ENCODE peak calls at places on chromosomes 13 and 19, in six cellular contexts. T is tibial nerve, Y is SK-N-SH, X is stomach, N is suprapubic skin, C is A549. D is an unnamed sample. For H3K4me1, the result is how much of the 10 kb centered on the place peaks cover.

GRCh38 chr13:23634897-23635296 is 64.7 kb downstream of the TNFRSF19 start:
- DNase-seq in T (no peak), N (no peak), C (no peak), X (no peak), Y (no peak), D (no peak)

GRCh38 chr13:45299194-45299593 is 41.8 kb downstream of the TPT1 start:
- DNase-seq in X (no peak), Y (no peak), N (no peak), C (no peak), T (no peak), D (no peak)

GRCh38 chr13:24746618-24747247 is 17.2 kb upstream of the RNF17 start:
- DNase-seq in Y (no peak), C (peak), X (no peak), N (no peak), T (no peak), D (no peak)

GRCh38 chr19:34482380-34483250 is 1.1 kb downstream of the WTIP start:
- DNase-seq in T (no peak), Y (peak), X (no peak), N (no peak), C (peak), D (no peak)

GRCh38 chr13:21069561-21070004 is 8.2 kb upstream of the LATS2 start:
- DNase-seq in T (no peak), X (no peak), N (no peak), Y (no peak), C (peak), D (peak)

GRCh38 chr13:29905845-29906244 is 55.4 kb upstream of the UBL3 start:
- DNase-seq in N (no peak), C (no peak), X (peak), T (no peak), Y (no peak), D (no peak)

GRCh38 chr19:36120092-36120983 is 5.1 kb downstream of the TBCB start:
- DNase-seq in C (no peak), N (no peak), T (no peak), Y (peak), X (no peak), D (no peak)

GRCh38 chr13:23703241-23703640 is 133.0 kb downstream of the TNFRSF19 start:
- DNase-seq in N (no peak), X (no peak), C (no peak), T (no peak), Y (no peak), D (no peak)

GRCh38 chr13:79548886-79549285 is 67.9 kb downstream of the NDFIP2 start:
- DNase-seq in N (no peak), X (no peak), Y (peak), C (no peak), T (no peak), D (no peak)

GRCh38 chr13:105915451-105915850 is 620.0 kb downstream of the EFNB2 start:
- DNase-seq in Y (no peak), X (no peak), N (no peak), C (no peak), T (no peak), D (no peak)

GRCh38 chr19:58407658-58408151 is 744 bp upstream of the ZNF584 start:
- DNase-seq in N (no peak), C (no peak), Y (no peak), T (no peak), X (no peak), D (no peak)

GRCh38 chr19:48218964-48219363 is 36.7 kb downstream of the CARD8 start:
- DNase-seq in Y (no peak), C (no peak), T (no peak), X (no peak), N (no peak), D (no peak)

GRCh38 chr13:85283408-85283807 is 515.8 kb downstream of the SLITRK6 start:
- DNase-seq in Y (no peak), X (no peak), N (no peak), C (no peak), T (no peak), D (no peak)

GRCh38 chr13:42409061-42409460 is 137.1 kb downstream of the AKAP11 start:
- DNase-seq in N (no peak), T (no peak), Y (no peak), X (no peak), C (no peak), D (no peak)

GRCh38 chr19:11387154-11388034 is 3.3 kb upstream of the EPOR start:
- DNase-seq in Y (no peak), C (no peak), N (no peak), X (no peak), T (no peak), D (no peak)

GRCh38 chr19:4456566-4456842 is 1.1 kb downstream of the UBXN6 start:
- DNase-seq in T (no peak), X (no peak), Y (peak), N (no peak), C (no peak), D (peak)

GRCh38 chr19:14817052-14817451 is 17.9 kb downstream of the OR7A5 start:
- DNase-seq in Y (no peak), C (no peak), X (no peak), N (no peak), T (no peak), D (no peak)

GRCh38 chr13:64819081-64819480 is 2411.1 kb downstream of the PCDH9 start:
- DNase-seq in X (no peak), Y (no peak), T (no peak), C (no peak), N (no peak), D (no peak)

GRCh38 chr19:33177417-33177976 is 16.6 kb upstream of the LRP3 start:
- DNase-seq in X (no peak), Y (peak), N (no peak), C (peak), T (no peak), D (peak)

GRCh38 chr13:111547726-111548273 is 227.4 kb downstream of the TEX29 start:
- DNase-seq in N (no peak), C (no peak), T (no peak), X (no peak), Y (no peak), D (no peak)

GRCh38 chr19:31253816-31254551 is 95.3 kb downstream of the TSHZ3 start:
- DNase-seq in T (no peak), C (no peak), N (no peak), X (no peak), Y (no peak), D (no peak)

GRCh38 chr19:29672933-29673336 is 7.7 kb downstream of the PLEKHF1 start:
- DNase-seq in N (no peak), T (no peak), C (no peak), X (peak), Y (no peak), D (peak)

GRCh38 chr19:29673451-29674371 is 8.4 kb downstream of the PLEKHF1 start:
- DNase-seq in C (no peak), Y (no peak), T (no peak), N (no peak), X (no peak), D (peak)

GRCh38 chr19:29672319-29672932 is 7.2 kb downstream of the PLEKHF1 start:
- DNase-seq in T (no peak), Y (no peak), N (no peak), C (no peak), X (no peak), D (peak)

GRCh38 chr19:29670255-29670654 is 5.0 kb downstream of the PLEKHF1 start:
- DNase-seq in Y (no peak), N (no peak), T (no peak), X (no peak), C (no peak), D (no peak)

DNA sequence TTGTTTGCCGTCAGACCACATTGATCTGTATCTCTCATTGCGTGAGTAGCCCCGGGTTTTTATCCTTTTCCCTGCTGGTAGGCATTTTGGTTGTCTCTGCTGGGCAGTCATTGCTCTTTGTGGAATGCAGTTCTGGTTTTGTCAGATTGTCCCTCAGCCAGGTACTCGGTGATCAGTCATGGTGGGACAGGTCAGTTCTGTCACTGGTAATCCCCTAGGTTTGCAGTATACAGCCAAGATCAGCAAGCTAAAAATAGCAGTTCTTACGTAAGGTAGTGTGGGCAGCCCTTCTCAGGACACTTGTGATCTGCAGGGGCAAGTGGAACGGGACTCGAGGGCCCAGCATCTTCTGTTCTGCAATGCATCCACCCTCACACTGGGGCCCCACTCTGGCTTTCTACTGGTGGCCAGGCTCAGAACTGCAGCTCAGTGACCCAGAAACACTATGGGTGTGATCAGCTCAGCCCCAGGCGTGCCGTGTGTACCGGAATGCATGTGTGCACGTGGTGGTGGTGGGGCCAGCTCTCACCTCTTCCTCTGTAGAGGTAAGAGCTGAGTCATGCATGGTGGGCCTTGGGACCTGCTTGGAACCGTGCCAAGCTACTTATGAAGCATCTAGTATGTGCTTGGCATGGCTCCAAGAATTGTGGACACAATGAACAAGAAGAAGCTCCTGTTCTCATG is 6.3 kb downstream of the PLEKHF1 start:
- DNase-seq in T (no peak), Y (no peak), N (no peak), X (peak), C (no peak), D (peak)
- TF ChIP-seq CTCF in T (peak), Y (no peak), N (peak), X (no peak), C (no peak), D (no peak)

GRCh38 chr19:49929121-49929610 is at the start of the genes ATF5 and NUP62:
- DNase-seq in T (peak), C (peak), X (peak), Y (peak), N (peak), D (peak)

GRCh38 chr19:49931293-49932040 is 2.2 kb upstream of the NUP62 start:
- DNase-seq in X (no peak), T (no peak), C (no peak), N (no peak), Y (no peak), D (no peak)

GRCh38 chr19:49930483-49931011 is 1.2 kb upstream of the NUP62 start:
- DNase-seq in X (no peak), C (no peak), Y (no peak), N (no peak), T (no peak), D (no peak)

GRCh38 chr19:49927526-49928264 is 1.3 kb upstream of the ATF5 start:
- DNase-seq in N (no peak), C (no peak), X (no peak), T (no peak), Y (no peak), D (no peak)

GRCh38 chr19:49929611-49930482 is 543 bp upstream of the NUP62 start:
- DNase-seq in T (peak), N (peak), Y (peak), C (peak), X (peak), D (peak)
- TF ChIP-seq EP300 in T (peak), N (no peak), Y (no peak), C (no peak), X (no peak), D (no peak)

DNA sequence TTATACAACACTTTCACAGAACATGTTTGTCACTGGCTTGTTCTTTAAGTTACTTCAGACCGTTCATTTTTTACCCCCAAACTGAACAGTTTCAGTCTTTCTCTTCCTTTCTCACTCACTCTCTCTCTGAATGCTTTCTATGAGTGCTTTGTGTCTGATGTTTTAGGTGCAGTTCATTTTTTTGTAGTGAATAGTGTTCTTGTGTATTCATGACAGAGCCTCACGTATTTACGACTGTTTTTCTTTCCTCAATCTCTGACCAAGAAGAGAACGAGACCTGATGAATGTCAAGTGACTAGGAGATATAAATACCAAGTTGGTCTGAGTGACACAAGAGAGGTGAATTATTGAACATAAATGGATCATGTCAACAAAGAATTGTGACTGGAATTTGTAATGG is 1525.0 kb upstream of the MIR17HG start:
- DNase-seq in N (no peak), X (no peak), T (no peak), Y (no peak), C (no peak), D (no peak)
- H3K4me1 ChIP-seq in N (under half), X (under half), T (under half), Y (under half), C (under half), D (under half)

DNA sequence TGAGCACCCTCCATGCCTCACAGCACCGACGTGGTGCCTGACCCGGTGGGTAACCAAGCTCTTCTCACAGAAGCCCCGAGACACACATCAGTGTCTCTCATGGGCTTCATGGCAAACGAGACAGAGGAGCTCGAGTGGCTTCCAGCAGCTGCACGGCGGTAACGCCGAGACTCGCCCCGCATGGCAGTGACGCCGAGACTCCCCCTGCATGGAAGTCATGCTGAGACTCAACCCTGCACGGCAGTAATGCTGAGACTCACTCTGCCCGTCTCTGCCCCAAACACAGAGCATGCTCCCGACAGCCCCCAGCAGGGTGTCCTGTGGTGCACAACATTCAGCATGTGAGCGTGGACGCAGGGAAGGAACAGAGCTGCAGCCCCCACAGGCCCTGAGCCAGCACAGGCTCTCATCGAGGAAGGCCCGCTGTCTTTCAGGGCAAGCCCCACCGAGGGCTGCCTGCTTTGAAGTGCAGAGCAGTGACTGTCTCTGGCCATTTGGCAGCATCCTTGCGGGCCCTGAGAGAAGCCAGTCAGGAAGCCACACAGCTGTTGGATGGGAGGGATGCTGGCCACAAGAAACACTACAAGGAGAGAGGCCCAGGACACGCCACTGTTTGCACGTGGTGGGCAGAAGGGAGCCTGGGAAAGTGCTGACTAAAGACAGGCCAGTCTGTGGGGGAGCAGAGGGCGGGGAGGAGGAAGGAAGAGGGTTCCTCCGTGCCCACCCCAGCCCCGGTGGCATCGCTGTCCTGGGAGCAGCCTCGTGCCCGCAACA is 9.5 kb downstream of the GAS6 start:
- DNase-seq in N (peak), Y (no peak), T (no peak), C (no peak), X (no peak), D (no peak)
- TF ChIP-seq CTCF in N (no peak), Y (no peak), T (no peak), C (no peak), X (no peak), D (no peak)

GRCh38 chr19:38892841-38893240 is 6.6 kb downstream of the SIRT2 start:
- DNase-seq in T (no peak), X (no peak), Y (no peak), C (no peak), N (no peak), D (no peak)
- TF ChIP-seq EP300 in T (no peak), X (no peak), Y (no peak), C (no peak), N (no peak), D (no peak)

DNA sequence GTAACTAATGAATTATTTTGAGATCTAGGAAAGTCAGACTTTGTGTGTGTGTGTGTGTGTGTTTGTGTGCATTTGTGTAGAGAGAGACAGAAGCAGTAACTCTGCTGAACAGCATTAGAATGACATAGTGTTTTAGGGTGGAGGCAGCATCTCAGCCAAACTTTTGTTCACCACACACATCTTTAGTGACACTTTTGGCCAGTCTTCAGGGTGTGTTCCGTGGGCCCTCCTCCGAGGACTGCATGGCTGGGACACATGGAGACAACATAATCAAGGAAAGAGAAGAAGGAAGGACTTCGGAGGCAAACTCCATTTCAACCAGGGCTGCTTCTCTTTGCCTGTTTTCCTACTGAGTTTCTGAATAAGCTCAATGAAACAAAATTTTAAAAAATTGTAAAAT is 205.1 kb downstream of the LHFPL6 start:
- DNase-seq in X (no peak), N (no peak), Y (no peak), C (no peak), T (no peak), D (peak)
- H3K4me1 ChIP-seq in X (under half), N (under half), Y (under half), C (under half), T (under half), D (under half)

DNA sequence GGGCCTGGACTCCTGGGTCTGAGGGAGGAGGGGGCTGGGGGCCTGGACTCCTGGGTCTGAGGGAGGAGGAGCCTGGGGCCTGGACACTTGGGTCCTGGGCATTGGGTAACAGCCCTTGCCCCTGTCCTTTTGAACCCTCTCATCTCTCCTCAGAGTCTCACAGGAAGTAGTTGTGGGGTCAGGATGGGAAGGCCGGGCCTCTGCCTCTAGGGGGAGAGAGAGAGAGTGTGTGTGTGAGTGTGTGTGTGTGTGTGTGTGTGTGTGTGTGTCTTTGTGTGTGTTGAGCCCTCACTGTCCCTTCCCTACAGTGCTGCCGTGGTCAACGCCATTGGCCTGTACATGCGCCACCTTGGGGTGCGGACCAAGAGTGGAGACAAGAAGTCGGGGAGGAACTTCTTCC is 10.9 kb downstream of the ARHGEF1 start:
- DNase-seq in T (no peak), C (no peak), N (no peak), X (no peak), Y (no peak), D (no peak)
- TF ChIP-seq CTCF in T (no peak), C (no peak), N (no peak), X (no peak), Y (no peak), D (no peak)